ENCODE peak calls at places on chromosomes 2 and 18, in four cellular contexts. One of them, this sample, is unnamed.

GRCh38 chr2:201194097-201194496 is 11.2 kb downstream of the CASP10 start:
- DNase-seq in prostate gland: no peak
- DNase-seq in AG09309: no peak
- DNase-seq in GM20000: peak
- DNase-seq in this sample: no peak

GRCh38 chr18:14905979-14906378 is 158.0 kb downstream of the ANKRD30B start:
- DNase-seq in prostate gland: no peak
- DNase-seq in AG09309: no peak
- DNase-seq in GM20000: no peak
- DNase-seq in this sample: no peak

GRCh38 chr18:74579704-74580103 is 18.0 kb upstream of the ZNF407 start:
- DNase-seq in prostate gland: no peak
- DNase-seq in AG09309: no peak
- DNase-seq in GM20000: no peak
- DNase-seq in this sample: no peak

GRCh38 chr2:85737481-85737880 is 16.3 kb upstream of the ATOH8 start:
- DNase-seq in prostate gland: no peak
- DNase-seq in AG09309: no peak
- DNase-seq in GM20000: no peak
- DNase-seq in this sample: no peak

GRCh38 chr2:230798769-230799399 is 65.9 kb upstream of the ITM2C start:
- DNase-seq in prostate gland: peak
- DNase-seq in AG09309: no peak
- DNase-seq in GM20000: peak
- DNase-seq in this sample: peak

GRCh38 chr2:214005337-214005736 is 405.5 kb upstream of the VWC2L start:
- DNase-seq in prostate gland: no peak
- DNase-seq in AG09309: no peak
- DNase-seq in GM20000: no peak
- DNase-seq in this sample: peak

GRCh38 chr2:72994282-72994990 is 77.1 kb downstream of the SFXN5 start:
- DNase-seq in prostate gland: no peak
- DNase-seq in AG09309: no peak
- DNase-seq in GM20000: no peak
- DNase-seq in this sample: no peak

GRCh38 chr2:72117029-72117428 is 30.6 kb downstream of the CYP26B1 start:
- DNase-seq in prostate gland: no peak
- DNase-seq in AG09309: no peak
- DNase-seq in GM20000: no peak
- DNase-seq in this sample: no peak

GRCh38 chr2:109450574-109451265 is 163.0 kb downstream of the SEPTIN10 start:
- DNase-seq in prostate gland: no peak
- DNase-seq in AG09309: no peak
- DNase-seq in GM20000: no peak
- DNase-seq in this sample: no peak

GRCh38 chr2:152062130-152063091 is 36.4 kb downstream of the CACNB4 start:
- DNase-seq in prostate gland: peak
- DNase-seq in AG09309: peak
- DNase-seq in GM20000: peak
- DNase-seq in this sample: no peak

GRCh38 chr2:211429256-211429655 is 872.9 kb downstream of the CPS1 start:
- DNase-seq in prostate gland: no peak
- DNase-seq in AG09309: no peak
- DNase-seq in GM20000: no peak
- DNase-seq in this sample: no peak

GRCh38 chr18:79644006-79644665 is 35.5 kb upstream of the CTDP1 start:
- DNase-seq in prostate gland: peak
- DNase-seq in AG09309: no peak
- DNase-seq in GM20000: peak
- DNase-seq in this sample: peak

GRCh38 chr2:86397989-86398388 is 43.2 kb upstream of the KDM3A start:
- DNase-seq in prostate gland: no peak
- DNase-seq in AG09309: no peak
- DNase-seq in GM20000: no peak
- DNase-seq in this sample: no peak

GRCh38 chr2:70715161-70715985 is 52.6 kb downstream of the ADD2 start:
- DNase-seq in prostate gland: no peak
- DNase-seq in AG09309: no peak
- DNase-seq in GM20000: no peak
- DNase-seq in this sample: no peak

GRCh38 chr2:184835081-184835728 is 236.9 kb downstream of the ZNF804A start:
- DNase-seq in prostate gland: no peak
- DNase-seq in AG09309: no peak
- DNase-seq in GM20000: no peak
- DNase-seq in this sample: no peak

GRCh38 chr18:60984496-60984895 is 348.7 kb upstream of the CDH20 start:
- DNase-seq in prostate gland: no peak
- DNase-seq in AG09309: peak
- DNase-seq in GM20000: no peak
- DNase-seq in this sample: no peak

GRCh38 chr2:80244905-80245584 is 59.5 kb downstream of the LRRTM1 start:
- DNase-seq in prostate gland: no peak
- DNase-seq in AG09309: no peak
- DNase-seq in GM20000: no peak
- DNase-seq in this sample: no peak

GRCh38 chr2:78979380-78980238 is 45.9 kb upstream of the REG3G start:
- DNase-seq in prostate gland: no peak
- DNase-seq in AG09309: no peak
- DNase-seq in GM20000: peak
- DNase-seq in this sample: no peak

GRCh38 chr18:50469380-50469781 is 90.5 kb upstream of the MAPK4 start:
- DNase-seq in prostate gland: no peak
- DNase-seq in AG09309: no peak
- DNase-seq in GM20000: no peak
- DNase-seq in this sample: no peak

GRCh38 chr2:20217041-20217970 is 7.6 kb downstream of the SDC1 start:
- DNase-seq in prostate gland: peak
- DNase-seq in AG09309: no peak
- DNase-seq in GM20000: no peak
- DNase-seq in this sample: no peak

GRCh38 chr18:48613589-48613988 is 74.8 kb downstream of the CTIF start:
- DNase-seq in prostate gland: no peak
- DNase-seq in AG09309: no peak
- DNase-seq in GM20000: no peak
- DNase-seq in this sample: no peak

GRCh38 chr2:175439416-175439815 is 257.9 kb upstream of the ATP5MC3 start:
- DNase-seq in prostate gland: no peak
- DNase-seq in AG09309: no peak
- DNase-seq in GM20000: no peak
- DNase-seq in this sample: no peak

GRCh38 chr2:1360132-1360531 is 53.1 kb upstream of the TPO start:
- DNase-seq in prostate gland: no peak
- DNase-seq in AG09309: no peak
- DNase-seq in GM20000: no peak
- DNase-seq in this sample: no peak

GRCh38 chr2:152418688-152419087 is 83.7 kb downstream of the FMNL2 start:
- DNase-seq in prostate gland: no peak
- DNase-seq in AG09309: no peak
- DNase-seq in GM20000: no peak
- DNase-seq in this sample: no peak

GRCh38 chr18:905307-905947 is 756 bp downstream of the ADCYAP1 start:
- DNase-seq in prostate gland: no peak
- DNase-seq in AG09309: no peak
- DNase-seq in GM20000: no peak
- DNase-seq in this sample: no peak

GRCh38 chr18:3015203-3015590 is 2.3 kb upstream of the LPIN2 start:
- DNase-seq in prostate gland: no peak
- DNase-seq in AG09309: peak
- DNase-seq in GM20000: no peak
- DNase-seq in this sample: no peak

GRCh38 chr2:49029406-49029805 is 124.9 kb downstream of the FSHR start:
- DNase-seq in prostate gland: no peak
- DNase-seq in AG09309: no peak
- DNase-seq in GM20000: no peak
- DNase-seq in this sample: no peak

GRCh38 chr18:12744103-12744502 is 41.3 kb downstream of the PSMG2 start:
- DNase-seq in prostate gland: no peak
- DNase-seq in AG09309: peak
- DNase-seq in GM20000: peak
- DNase-seq in this sample: peak

GRCh38 chr2:203951366-203951902 is 14.9 kb downstream of the ICOS start:
- DNase-seq in prostate gland: no peak
- DNase-seq in AG09309: no peak
- DNase-seq in GM20000: peak
- DNase-seq in this sample: no peak

GRCh38 chr2:230925879-230926765 is 1.1 kb upstream of the GPR55 start:
- DNase-seq in prostate gland: no peak
- DNase-seq in AG09309: no peak
- DNase-seq in GM20000: peak
- DNase-seq in this sample: no peak

GRCh38 chr2:182907081-182907830 is 40.8 kb upstream of the FRZB start:
- DNase-seq in prostate gland: no peak
- DNase-seq in AG09309: no peak
- DNase-seq in GM20000: no peak
- DNase-seq in this sample: no peak

GRCh38 chr18:21900594-21901352 is 160.2 kb downstream of the MIB1 start:
- DNase-seq in prostate gland: no peak
- DNase-seq in AG09309: no peak
- DNase-seq in GM20000: no peak
- DNase-seq in this sample: no peak

GRCh38 chr18:4134691-4135090 is 320.4 kb downstream of the DLGAP1 start:
- DNase-seq in prostate gland: no peak
- DNase-seq in AG09309: no peak
- DNase-seq in GM20000: no peak
- DNase-seq in this sample: no peak

GRCh38 chr2:52805901-52806410 is 961.6 kb upstream of the CHAC2 start:
- DNase-seq in prostate gland: no peak
- DNase-seq in AG09309: no peak
- DNase-seq in GM20000: no peak
- DNase-seq in this sample: no peak

GRCh38 chr2:79131687-79132086 is 11.4 kb downstream of the REG1A start:
- DNase-seq in prostate gland: no peak
- DNase-seq in AG09309: no peak
- DNase-seq in GM20000: no peak
- DNase-seq in this sample: no peak

GRCh38 chr2:21820271-21820670 is 696.5 kb downstream of the TDRD15 start:
- DNase-seq in prostate gland: no peak
- DNase-seq in AG09309: no peak
- DNase-seq in GM20000: no peak
- DNase-seq in this sample: no peak

GRCh38 chr2:98037666-98038339 is 42.1 kb upstream of the TMEM131 start:
- DNase-seq in prostate gland: no peak
- DNase-seq in AG09309: no peak
- DNase-seq in GM20000: no peak
- DNase-seq in this sample: peak

GRCh38 chr2:152466925-152467676 is 132.1 kb downstream of the FMNL2 start:
- DNase-seq in prostate gland: peak
- DNase-seq in AG09309: no peak
- DNase-seq in GM20000: peak
- DNase-seq in this sample: no peak

GRCh38 chr2:216059233-216059834 is 22.3 kb downstream of the PECR start:
- DNase-seq in prostate gland: no peak
- DNase-seq in AG09309: no peak
- DNase-seq in GM20000: no peak
- DNase-seq in this sample: no peak
- TF ChIP-seq CTCF in prostate gland: no peak
- TF ChIP-seq CTCF in AG09309: no peak
- TF ChIP-seq CTCF in GM20000: no peak
- TF ChIP-seq CTCF in this sample: no peak

GRCh38 chr2:241224068-241224850 is 35.8 kb downstream of the ANO7 start:
- DNase-seq in prostate gland: no peak
- DNase-seq in AG09309: no peak
- DNase-seq in GM20000: no peak
- DNase-seq in this sample: no peak
- TF ChIP-seq CTCF in prostate gland: no peak
- TF ChIP-seq CTCF in AG09309: no peak
- TF ChIP-seq CTCF in GM20000: no peak
- TF ChIP-seq CTCF in this sample: no peak

GRCh38 chr2:16032282-16033031 is 92.1 kb downstream of the MYCN start:
- DNase-seq in prostate gland: no peak
- DNase-seq in AG09309: no peak
- DNase-seq in GM20000: no peak
- DNase-seq in this sample: no peak

GRCh38 chr2:16035747-16036745 is 95.7 kb downstream of the MYCN start:
- DNase-seq in prostate gland: no peak
- DNase-seq in AG09309: no peak
- DNase-seq in GM20000: no peak
- DNase-seq in this sample: no peak

GRCh38 chr2:16034975-16035746 is 94.8 kb downstream of the MYCN start:
- DNase-seq in prostate gland: no peak
- DNase-seq in AG09309: no peak
- DNase-seq in GM20000: no peak
- DNase-seq in this sample: no peak

GRCh38 chr2:16033032-16033293 is 92.6 kb downstream of the MYCN start:
- DNase-seq in prostate gland: no peak
- DNase-seq in AG09309: no peak
- DNase-seq in GM20000: no peak
- DNase-seq in this sample: no peak

DNA sequence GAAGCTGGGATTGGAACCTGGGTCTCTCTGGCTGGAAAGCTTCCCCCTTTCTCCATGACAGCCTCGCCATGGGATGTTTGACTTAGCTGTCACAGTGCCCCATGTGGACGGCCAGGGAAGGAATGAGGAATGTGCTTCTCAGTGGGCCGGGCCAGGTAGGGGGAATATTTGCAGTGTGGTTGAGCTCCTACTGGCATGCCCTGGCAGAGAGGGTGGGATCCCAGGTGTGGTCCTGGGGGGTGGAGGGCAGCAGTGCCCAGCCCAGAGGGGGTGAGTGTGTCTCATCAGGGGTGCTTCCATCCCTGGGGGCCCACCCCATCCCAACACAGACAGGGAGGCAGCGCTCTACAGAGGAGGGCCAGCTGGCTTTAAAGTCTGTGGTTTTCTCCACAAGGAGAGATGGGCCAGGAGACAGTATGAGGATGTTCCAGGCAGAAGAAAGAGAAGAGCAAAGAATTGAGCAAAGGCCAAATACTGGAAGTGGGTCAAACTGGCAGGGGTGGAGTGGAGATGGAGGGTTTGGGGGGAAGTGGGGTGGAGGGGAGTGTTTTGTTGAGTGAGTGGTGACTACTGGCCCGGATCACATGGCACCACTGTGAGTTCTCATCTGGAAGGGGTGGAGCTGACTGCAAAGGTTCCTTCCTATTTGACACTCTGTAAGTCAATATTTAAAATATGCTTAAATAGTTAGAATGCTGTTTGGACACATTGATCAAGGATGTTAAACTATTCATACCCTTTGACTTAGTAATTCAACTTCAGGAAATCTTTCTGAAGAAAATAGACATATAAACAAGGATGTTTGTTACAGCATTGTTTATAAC is 94.0 kb downstream of the MYCN start:
- DNase-seq in prostate gland: no peak
- DNase-seq in AG09309: no peak
- DNase-seq in GM20000: no peak
- DNase-seq in this sample: no peak
- TF ChIP-seq CTCF in prostate gland: no peak
- TF ChIP-seq CTCF in AG09309: no peak
- TF ChIP-seq CTCF in GM20000: no peak
- TF ChIP-seq CTCF in this sample: no peak

GRCh38 chr2:81901017-81901416 is 1596.5 kb upstream of the LRRTM1 start:
- DNase-seq in prostate gland: no peak
- DNase-seq in AG09309: no peak
- DNase-seq in GM20000: no peak
- DNase-seq in this sample: no peak
- TF ChIP-seq CTCF in prostate gland: no peak
- TF ChIP-seq CTCF in AG09309: no peak
- TF ChIP-seq CTCF in GM20000: no peak
- TF ChIP-seq CTCF in this sample: peak